ENCODE peak calls at places on chromosome 19, in nine cellular contexts. P is glutamatergic neuron, R is nephron progenitor cell, K is WTC11, L is epithelial cell of esophagus, H is pancreas, Z is adrenal gland, V is progenitor cell of endocrine pancreas, T is fibroblast of lung. I is an unnamed sample.

GRCh38 chr19:48194041-48194871 is 23.8 kb downstream of the ZSWIM9 start:
- DNase-seq in L (no peak), R (peak; percentile 16), K (peak; percentile 56), V (no peak), H (no peak), P (no peak), T (no peak), Z (no peak), I (peak; percentile 27)

GRCh38 chr19:48203227-48203793 is 32.8 kb downstream of the ZSWIM9 start:
- DNase-seq in V (no peak), R (no peak), L (no peak), P (no peak), H (no peak), K (no peak), T (no peak), Z (no peak), I (no peak)

GRCh38 chr19:18291590-18292459 is 10.4 kb upstream of the JUND start:
- DNase-seq in Z (peak; percentile 94), T (peak; percentile 85), L (peak; percentile 39), R (peak; percentile 73), P (peak; percentile 69), H (peak; percentile 82), V (no peak), K (peak; percentile 73), I (peak; percentile 70)

GRCh38 chr19:32308436-32309077 is 36.9 kb upstream of the ZNF507 start:
- DNase-seq in R (no peak), K (no peak), H (no peak), P (no peak), T (no peak), V (no peak), Z (no peak), L (no peak), I (no peak)

GRCh38 chr19:3065675-3066357 is 3.5 kb upstream of the TLE5 start:
- DNase-seq in L (no peak), K (no peak), Z (no peak), P (no peak), T (no peak), H (peak; percentile 66), R (no peak), V (peak; percentile 42), I (no peak)

GRCh38 chr19:47112166-47112663 is 1.4 kb downstream of the ZC3H4 start:
- DNase-seq in T (peak; percentile 86), Z (peak; percentile 95), V (peak; percentile 62), P (peak; percentile 89), K (peak; percentile 76), R (peak; percentile 78), H (peak; percentile 87), L (peak; percentile 80), I (peak; percentile 94)

GRCh38 chr19:55443045-55443823 is at the start of gene SHISA7:
- DNase-seq in H (no peak), V (no peak), T (no peak), L (no peak), Z (no peak), P (no peak), R (no peak), K (no peak), I (no peak)

GRCh38 chr19:35216833-35217707 is 11.5 kb downstream of the FAM187B start:
- DNase-seq in V (no peak), Z (peak; percentile 34), H (no peak), T (no peak), L (peak; percentile 32), P (no peak), R (no peak), K (peak; percentile 59), I (peak; percentile 39)

GRCh38 chr19:54029930-54030490 is 33.7 kb downstream of the VSTM1 start:
- DNase-seq in P (peak; percentile 79), R (peak; percentile 76), T (peak; percentile 43), V (peak; percentile 35), Z (peak; percentile 36), L (peak; percentile 55), H (peak; percentile 45), K (peak; percentile 86), I (peak; percentile 82)

GRCh38 chr19:46040125-46040524 is 677 bp downstream of the IGFL4 start:
- DNase-seq in L (no peak), P (no peak), V (no peak), R (no peak), Z (no peak), K (no peak), H (no peak), T (no peak), I (no peak)

GRCh38 chr19:45177817-45178261 is at the start of gene TRAPPC6A:
- DNase-seq in V (no peak), R (no peak), P (peak; percentile 53), T (peak; percentile 74), Z (no peak), K (peak; percentile 36), H (no peak), L (peak; percentile 97), I (peak; percentile 54)

GRCh38 chr19:24054044-24054935 is 32.7 kb upstream of the ZNF254 start:
- DNase-seq in H (no peak), R (no peak), Z (no peak), K (no peak), T (peak; percentile 90), V (no peak), P (no peak), L (peak; percentile 99), I (peak; percentile 96)

GRCh38 chr19:12993562-12993961 is 1.7 kb upstream of the NFIX start:
- DNase-seq in V (no peak), L (no peak), T (no peak), Z (no peak), H (no peak), R (no peak), K (no peak), P (no peak), I (no peak)

GRCh38 chr19:12997225-12997966 is 2.1 kb downstream of the NFIX start:
- DNase-seq in R (no peak), P (no peak), H (no peak), V (no peak), L (no peak), K (no peak), T (no peak), Z (no peak), I (no peak)

GRCh38 chr19:12994701-12995595 is at the start of gene NFIX:
- DNase-seq in H (peak; percentile 71), V (peak; percentile 43), T (peak; percentile 60), Z (peak; percentile 70), L (peak; percentile 58), P (no peak), R (peak; percentile 78), K (no peak), I (peak; percentile 68)

GRCh38 chr19:12996542-12997094 is 1.3 kb downstream of the NFIX start:
- DNase-seq in L (no peak), R (no peak), H (peak; percentile 67), T (no peak), K (peak; percentile 68), V (no peak), Z (peak; percentile 57), P (peak; percentile 47), I (no peak)

GRCh38 chr19:12995596-12996541 is 594 bp downstream of the NFIX start:
- DNase-seq in V (no peak), R (no peak), T (no peak), H (peak; percentile 60), P (no peak), Z (peak; percentile 59), K (no peak), L (no peak), I (no peak)
- TF ChIP-seq CTCF in V (no peak), R (no peak), T (no peak), H (no peak), P (no peak), Z (no peak), K (no peak), L (no peak), I (no peak)

GRCh38 chr19:1774999-1775772 is 21.9 kb downstream of the ONECUT3 start:
- DNase-seq in V (no peak), Z (no peak), R (no peak), H (no peak), P (peak; percentile 65), T (no peak), K (peak; percentile 72), L (no peak), I (no peak)
- TF ChIP-seq CTCF in V (peak; percentile 63), Z (no peak), R (peak; percentile 42), H (no peak), P (peak; percentile 94), T (peak; percentile 29), K (peak; percentile 98), L (peak; percentile 38), I (peak; percentile 72)

DNA sequence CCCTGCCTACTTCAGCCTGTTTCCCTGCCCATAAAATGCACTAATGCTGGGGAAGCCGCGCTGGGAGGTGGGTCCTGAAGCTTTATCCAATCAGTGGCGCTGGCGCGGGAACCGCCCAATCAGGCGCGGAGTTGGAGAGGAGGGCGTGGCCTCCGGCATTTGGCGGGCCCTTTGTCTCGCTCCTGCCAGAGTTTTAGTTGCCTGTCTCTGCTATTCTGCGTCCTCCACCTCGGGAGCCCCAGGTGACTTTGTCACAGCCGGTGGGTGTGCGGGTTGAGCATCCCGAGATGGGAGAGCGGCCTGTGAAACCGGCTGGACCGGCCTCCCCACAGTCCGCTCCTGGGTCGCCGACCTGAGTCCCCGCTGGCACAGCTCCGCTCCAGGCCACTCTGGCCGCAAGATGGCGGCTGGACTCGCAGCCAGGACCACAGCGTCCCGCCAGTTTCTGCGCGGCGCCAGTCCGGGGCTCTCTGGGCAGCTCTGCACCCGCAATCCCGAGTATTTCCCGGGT is 30.7 kb upstream of the ZNF429 start:
- DNase-seq in P (peak; percentile 78), Z (peak; percentile 81), L (peak; percentile 24), T (peak; percentile 69), V (peak; percentile 90), K (peak; percentile 85), R (peak; percentile 80), H (peak; percentile 88), I (no peak)
- TF ChIP-seq CTCF in P (no peak), Z (no peak), L (no peak), T (no peak), V (peak; percentile 27), K (no peak), R (no peak), H (no peak), I (no peak)

GRCh38 chr19:38059897-38060296 is 152.9 kb downstream of the SIPA1L3 start:
- DNase-seq in P (no peak), K (no peak), Z (no peak), V (no peak), T (no peak), L (peak; percentile 51), R (no peak), H (no peak), I (peak; percentile 30)

GRCh38 chr19:38055655-38056521 is 148.9 kb downstream of the SIPA1L3 start:
- DNase-seq in R (no peak), K (no peak), T (no peak), V (no peak), L (no peak), H (no peak), P (no peak), Z (no peak), I (no peak)

GRCh38 chr19:38057954-38058690 is 151.1 kb downstream of the SIPA1L3 start:
- DNase-seq in K (no peak), H (peak; percentile 61), L (peak; percentile 48), V (peak; percentile 24), P (peak; percentile 87), Z (no peak), T (no peak), R (no peak), I (no peak)

GRCh38 chr19:38056646-38057045 is 149.6 kb downstream of the SIPA1L3 start:
- DNase-seq in Z (no peak), K (no peak), R (no peak), P (no peak), V (no peak), L (no peak), T (no peak), H (no peak), I (no peak)

DNA sequence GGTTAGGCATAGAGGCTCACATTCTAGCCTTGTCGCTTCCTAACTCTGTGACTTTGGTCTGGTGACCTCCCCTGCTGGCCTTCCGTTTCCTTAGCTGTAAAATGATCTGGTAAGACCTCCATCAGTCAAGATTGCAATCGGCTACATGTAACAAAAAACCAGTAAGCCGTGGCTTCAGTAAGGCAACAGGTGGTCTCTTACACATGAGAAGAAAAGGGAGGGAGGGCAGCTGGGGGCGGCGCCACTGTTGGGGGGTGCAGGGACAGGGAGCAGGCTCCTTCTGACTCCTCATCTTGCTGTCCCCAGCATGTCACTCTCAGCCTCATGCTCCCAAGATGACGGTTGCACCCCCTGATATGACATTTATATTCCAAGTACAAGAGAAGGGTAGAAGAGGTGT is 148.0 kb downstream of the SIPA1L3 start:
- DNase-seq in T (no peak), K (no peak), P (no peak), V (no peak), L (no peak), R (peak; percentile 42), H (no peak), Z (no peak), I (no peak)
- TF ChIP-seq CTCF in T (no peak), K (no peak), P (no peak), V (no peak), L (no peak), R (no peak), H (no peak), Z (no peak), I (no peak)

I was measured in MCF 10A.